ENCODE peak calls at places on chromosomes 12 and 14, in five cellular contexts. Z is HCT116, M is brain microvascular endothelial cell, T is colonic mucosa, Y is thyroid gland. U is an unnamed sample.

GRCh38 chr12:105617141-105617540 is 286.6 kb downstream of the C12orf75 start:
- DNase-seq in Y (no peak), T (no peak), Z (no peak), M (no peak), U (no peak)

GRCh38 chr14:97301931-97302559 is 504.9 kb downstream of the VRK1 start:
- DNase-seq in Z (no peak), M (no peak), Y (no peak), T (no peak), U (no peak)

GRCh38 chr14:25003537-25003936 is 46.4 kb downstream of the STXBP6 start:
- DNase-seq in M (peak), Y (no peak), Z (no peak), T (no peak), U (no peak)

GRCh38 chr12:123363743-123364531 is 710 bp downstream of the SBNO1 start:
- DNase-seq in Y (no peak), T (peak), Z (no peak), M (no peak), U (no peak)

GRCh38 chr12:103580026-103580425 is 7.0 kb upstream of the STAB2 start:
- DNase-seq in M (no peak), Z (no peak), Y (peak), T (no peak), U (no peak)

GRCh38 chr14:100304825-100305445 is 1.3 kb downstream of the SLC25A29 start:
- DNase-seq in Z (no peak), T (peak), Y (peak), M (no peak), U (no peak)

GRCh38 chr14:99179946-99180345 is 92.1 kb downstream of the BCL11B start:
- DNase-seq in Y (no peak), M (no peak), T (no peak), Z (no peak), U (no peak)

GRCh38 chr12:66596189-66596588 is 82.7 kb downstream of the GRIP1 start:
- DNase-seq in Y (no peak), T (no peak), Z (no peak), M (no peak), U (no peak)

GRCh38 chr12:118541945-118542344 is 165.6 kb downstream of the SUDS3 start:
- DNase-seq in Y (no peak), Z (peak), T (no peak), M (no peak), U (no peak)

GRCh38 chr14:60151715-60152114 is 13.5 kb downstream of the DHRS7 start:
- DNase-seq in T (peak), M (peak), Z (no peak), Y (peak), U (peak)

GRCh38 chr12:20520572-20520971 is 152.2 kb downstream of the PDE3A start:
- DNase-seq in T (no peak), Y (no peak), Z (no peak), M (no peak), U (no peak)

GRCh38 chr14:22852940-22853767 is 16.8 kb downstream of the MMP14 start:
- DNase-seq in Z (peak), Y (peak), T (peak), M (peak), U (no peak)

GRCh38 chr12:29519585-29520182 is 22.2 kb upstream of the OVCH1 start:
- DNase-seq in M (peak), T (peak), Y (peak), Z (peak), U (peak)

GRCh38 chr14:81529391-81529790 is 4.3 kb downstream of the SEL1L start:
- DNase-seq in Z (peak), T (no peak), M (no peak), Y (no peak), U (peak)

DNA sequence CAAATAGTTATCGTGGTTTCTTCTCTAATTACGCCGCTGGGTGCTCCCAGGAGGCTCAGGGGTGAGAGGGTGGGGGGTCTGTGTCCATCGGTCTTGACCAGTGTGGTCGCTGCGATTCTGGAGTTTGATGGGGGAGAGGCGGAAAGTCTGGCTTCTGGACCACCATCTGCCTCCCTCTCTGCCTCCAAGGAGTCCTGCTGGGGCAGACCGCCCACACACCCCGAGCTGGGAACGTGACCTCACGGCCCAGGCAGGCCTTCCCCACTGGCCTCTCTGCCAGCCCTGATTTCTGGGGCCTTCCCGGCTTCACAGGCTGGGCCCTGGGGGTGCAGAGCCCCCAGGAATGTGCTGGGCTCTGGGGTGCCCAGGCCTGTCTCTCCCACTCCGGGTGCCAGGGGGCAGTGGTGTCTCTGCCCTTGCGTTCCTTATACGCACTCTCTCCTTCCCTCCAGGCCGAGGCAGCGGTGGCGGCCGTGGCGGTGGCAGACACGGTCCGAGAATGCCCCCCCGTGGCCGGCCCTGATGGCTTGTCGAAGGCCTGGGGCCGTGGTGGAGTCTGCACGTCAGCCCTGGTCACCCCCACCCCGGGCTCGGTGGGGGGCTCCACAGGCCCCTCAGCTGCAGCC is 19.0 kb downstream of the KIF26A start:
- DNase-seq in Z (no peak), T (no peak), M (no peak), Y (no peak), U (no peak)
- TF ChIP-seq CTCF in Z (peak), T (no peak), M (peak), Y (no peak), U (no peak)

GRCh38 chr12:4871514-4871913 is 38.2 kb upstream of the KCNA1 start:
- DNase-seq in Y (no peak), M (no peak), T (no peak), Z (no peak), U (no peak)
- H3K4me3 ChIP-seq in Y (no peak), M (no peak), T (no peak), Z (no peak), U (no peak)

GRCh38 chr12:131912526-131913274 is 16.4 kb upstream of the PUS1 start:
- DNase-seq in Y (peak), M (peak), Z (peak), T (peak), U (no peak)

GRCh38 chr12:131911851-131912525 is 17.1 kb upstream of the PUS1 start:
- DNase-seq in Y (no peak), M (no peak), T (no peak), Z (no peak), U (no peak)

GRCh38 chr12:131909596-131910219 is 15.3 kb downstream of the ULK1 start:
- DNase-seq in Z (no peak), T (no peak), Y (no peak), M (no peak), U (no peak)

GRCh38 chr12:131910302-131911110 is 16.1 kb downstream of the ULK1 start:
- DNase-seq in Z (no peak), T (no peak), Y (no peak), M (no peak), U (no peak)

DNA sequence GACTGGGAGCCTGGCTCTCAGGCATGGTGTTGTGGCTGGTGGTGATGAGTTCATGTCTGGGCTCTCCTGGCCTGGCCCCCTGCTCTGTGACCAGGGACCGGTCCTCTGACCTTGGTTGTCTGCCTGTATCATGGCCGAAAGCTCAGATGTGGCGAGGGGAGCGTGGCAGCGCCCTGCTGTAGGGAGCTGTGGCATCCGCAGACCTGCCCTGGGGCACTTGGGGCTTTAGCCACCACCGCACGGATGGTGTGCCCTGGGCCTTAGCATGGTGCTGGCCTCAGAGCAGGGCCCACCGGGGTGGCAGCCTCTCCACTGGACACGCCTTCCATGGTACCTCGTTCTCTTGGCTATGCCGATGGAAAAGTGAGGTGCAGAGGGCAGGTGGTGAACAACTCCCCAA is 16.8 kb downstream of the ULK1 start:
- DNase-seq in Y (no peak), Z (no peak), M (no peak), T (no peak), U (no peak)
- TF ChIP-seq CTCF in Y (no peak), Z (no peak), M (no peak), T (no peak), U (no peak)

DNA sequence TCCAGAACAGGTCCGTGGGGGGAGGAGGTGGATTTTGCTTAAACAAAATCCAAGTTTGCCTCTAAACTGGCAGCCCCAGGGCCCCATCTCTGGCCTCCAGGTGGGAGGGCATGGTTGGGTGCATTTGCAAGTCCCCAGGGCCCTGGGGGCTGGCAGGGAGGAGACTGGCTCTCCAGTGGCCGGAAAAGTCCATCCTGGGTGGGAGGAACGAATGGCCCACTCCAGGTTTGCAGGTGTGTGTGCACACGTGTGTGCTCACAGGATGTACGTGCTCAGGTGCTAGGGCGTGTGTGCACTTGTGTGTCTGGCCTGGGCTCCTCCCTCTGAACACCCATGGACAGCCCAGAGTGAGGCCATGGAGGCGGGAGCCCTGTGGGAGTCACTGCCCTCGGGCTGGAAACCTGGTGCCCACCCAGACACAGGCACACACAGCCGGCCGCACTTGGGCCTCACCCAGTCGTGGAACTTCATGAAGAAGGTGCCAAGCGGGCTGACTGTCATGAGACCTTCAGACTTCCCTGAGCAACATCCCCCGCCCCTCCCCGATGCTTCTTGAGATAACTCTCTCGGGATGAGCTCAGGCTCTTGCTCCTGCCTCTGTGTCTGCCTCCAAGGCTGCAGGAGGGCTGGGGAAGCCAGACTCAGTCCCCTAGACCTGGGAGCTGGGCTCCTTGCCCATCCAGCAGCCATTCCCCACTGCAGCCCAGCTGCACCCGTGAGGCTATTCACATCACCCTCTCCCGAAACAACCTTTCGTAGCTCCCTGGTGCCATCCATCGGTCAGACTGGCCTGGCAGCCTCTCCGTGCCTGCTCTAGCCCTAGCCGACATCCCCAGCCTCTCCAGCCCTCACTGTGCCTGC is 9.4 kb downstream of the AHNAK2 start:
- DNase-seq in M (no peak), Z (no peak), T (peak), Y (peak), U (no peak)
- H3K4me3 ChIP-seq in M (no peak), Z (peak), T (no peak), Y (no peak), U (peak)

DNA sequence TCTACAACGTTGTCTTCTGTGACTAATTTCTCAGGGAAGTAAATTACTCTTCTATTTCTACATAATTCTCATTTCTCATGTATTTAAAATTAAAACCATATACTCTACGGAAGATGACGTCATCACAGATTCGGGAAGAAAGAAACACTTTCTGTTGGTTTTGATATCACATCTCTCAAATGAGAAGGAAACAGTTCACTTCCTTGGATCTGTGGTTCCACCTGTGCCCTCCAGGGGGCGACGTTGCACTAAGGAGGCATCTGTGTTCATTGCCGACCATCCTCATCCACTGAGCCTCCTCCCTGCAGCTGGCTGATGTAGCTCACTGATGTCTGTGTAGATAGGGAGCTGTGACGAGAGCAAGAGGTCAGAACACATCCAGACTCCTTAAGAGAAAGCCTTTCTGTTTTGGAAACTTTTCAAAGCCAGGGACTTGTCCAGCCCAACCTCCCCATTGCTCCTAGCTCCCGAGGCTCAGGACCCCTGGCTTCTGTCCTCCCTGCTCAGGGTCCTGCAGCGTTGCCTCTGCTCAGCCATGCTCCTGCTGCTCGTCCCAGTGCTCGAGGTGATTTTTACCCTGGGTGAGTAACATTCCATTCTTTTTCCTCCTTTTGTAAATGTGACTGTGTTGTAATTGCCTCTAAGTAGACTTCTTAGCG is 172.7 kb upstream of the OR4E1 start:
- DNase-seq in Y (peak), M (peak), T (peak), Z (no peak), U (no peak)
- TF ChIP-seq CTCF in Y (no peak), M (peak), T (peak), Z (peak), U (peak)

GRCh38 chr12:114733919-114734318 is 49.9 kb upstream of the TBX3 start:
- DNase-seq in Z (no peak), T (peak), Y (no peak), M (no peak), U (no peak)
- H3K4me3 ChIP-seq in Z (no peak), T (no peak), Y (no peak), M (no peak), U (no peak)

DNA sequence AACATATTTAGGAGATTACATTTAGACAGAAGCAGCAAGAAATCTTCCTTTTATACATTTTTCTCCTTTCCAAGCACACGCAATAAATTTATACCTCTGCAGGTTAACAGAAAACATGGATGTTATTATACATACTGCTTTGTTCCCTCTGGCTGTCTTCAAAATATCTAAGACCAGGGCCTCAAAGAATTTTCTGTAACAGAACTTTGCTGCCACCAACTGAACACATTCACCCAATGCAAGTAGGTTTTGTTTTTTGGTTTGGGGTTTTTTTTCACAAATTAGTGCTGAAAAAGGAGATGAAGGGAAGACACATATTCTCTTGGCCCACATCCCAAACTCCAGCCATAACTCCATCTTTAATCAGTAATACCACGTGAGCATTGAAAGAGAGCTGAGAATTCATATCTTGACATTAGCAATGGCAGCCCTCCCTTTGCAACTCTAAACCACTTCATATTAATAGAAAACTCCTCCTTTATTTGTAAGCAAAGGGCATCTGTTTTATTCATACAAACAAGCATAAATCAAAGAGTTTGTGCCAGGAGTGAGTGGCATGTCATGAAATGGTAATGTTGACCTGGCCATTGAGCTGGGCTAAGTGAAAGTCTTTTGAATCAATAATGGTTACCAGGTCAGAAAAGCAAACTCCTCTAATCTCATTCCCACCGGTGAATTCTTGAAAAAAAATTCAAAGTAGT is 150.8 kb upstream of the FSCB start:
- DNase-seq in Z (no peak), M (no peak), Y (peak), T (no peak), U (peak)
- TF ChIP-seq CTCF in Z (peak), M (peak), Y (no peak), T (peak), U (peak)